ENCODE peak calls at places on chromosomes 1 and 21, in five cellular contexts. One of them, this sample, is unnamed.

GRCh38 chr1:18922848-18923475 is 20.6 kb upstream of the ALDH4A1 start:
- DNase-seq in IMR-90: no peak
- DNase-seq in mesenchymal stem cell: no peak
- DNase-seq in mesendoderm: no peak
- DNase-seq in trophoblast cell: no peak
- DNase-seq in this sample: no peak

GRCh38 chr1:6625579-6626149 is 996 bp downstream of the THAP3 start:
- DNase-seq in IMR-90: peak; percentile 71
- DNase-seq in mesenchymal stem cell: peak; percentile 59
- DNase-seq in mesendoderm: peak; percentile 10
- DNase-seq in trophoblast cell: peak; percentile 49
- DNase-seq in this sample: no peak

GRCh38 chr1:119075614-119076013 is 64.8 kb downstream of the WARS2 start:
- DNase-seq in IMR-90: peak; percentile 75
- DNase-seq in mesenchymal stem cell: no peak
- DNase-seq in mesendoderm: no peak
- DNase-seq in trophoblast cell: no peak
- DNase-seq in this sample: no peak

GRCh38 chr1:243605604-243606003 is 244.4 kb downstream of the AKT3 start:
- DNase-seq in IMR-90: peak; percentile 33
- DNase-seq in mesenchymal stem cell: no peak
- DNase-seq in mesendoderm: no peak
- DNase-seq in trophoblast cell: no peak
- DNase-seq in this sample: no peak

GRCh38 chr1:182299728-182300581 is 91.6 kb downstream of the GLUL start:
- DNase-seq in IMR-90: no peak
- DNase-seq in mesenchymal stem cell: no peak
- DNase-seq in mesendoderm: peak; percentile 79
- DNase-seq in trophoblast cell: no peak
- DNase-seq in this sample: no peak

GRCh38 chr1:185645201-185645640 is 89.0 kb upstream of the HMCN1 start:
- DNase-seq in IMR-90: no peak
- DNase-seq in mesenchymal stem cell: peak; percentile 26
- DNase-seq in mesendoderm: peak; percentile 94
- DNase-seq in trophoblast cell: peak; percentile 92
- DNase-seq in this sample: no peak

GRCh38 chr1:228400692-228401454 is 5.8 kb downstream of the TRIM11 start:
- DNase-seq in IMR-90: no peak
- DNase-seq in mesenchymal stem cell: no peak
- DNase-seq in mesendoderm: no peak
- DNase-seq in trophoblast cell: no peak
- DNase-seq in this sample: no peak

GRCh38 chr1:94937820-94938219 is 10.9 kb upstream of the CNN3 start:
- DNase-seq in IMR-90: no peak
- DNase-seq in mesenchymal stem cell: no peak
- DNase-seq in mesendoderm: no peak
- DNase-seq in trophoblast cell: no peak
- DNase-seq in this sample: no peak

GRCh38 chr1:110425611-110426152 is 18.2 kb upstream of the LAMTOR5 start:
- DNase-seq in IMR-90: no peak
- DNase-seq in mesenchymal stem cell: no peak
- DNase-seq in mesendoderm: no peak
- DNase-seq in trophoblast cell: no peak
- DNase-seq in this sample: no peak

GRCh38 chr1:187338762-187339412 is 510.1 kb downstream of the PLA2G4A start:
- DNase-seq in IMR-90: no peak
- DNase-seq in mesenchymal stem cell: no peak
- DNase-seq in mesendoderm: peak; percentile 71
- DNase-seq in trophoblast cell: no peak
- DNase-seq in this sample: no peak

GRCh38 chr1:43435146-43436145 is 18.3 kb downstream of the HYI start:
- DNase-seq in IMR-90: peak; percentile 57
- DNase-seq in mesenchymal stem cell: no peak
- DNase-seq in mesendoderm: peak; percentile 45
- DNase-seq in trophoblast cell: peak; percentile 67
- DNase-seq in this sample: no peak

GRCh38 chr1:8472668-8473067 is 154.8 kb downstream of the SLC45A1 start:
- DNase-seq in IMR-90: no peak
- DNase-seq in mesenchymal stem cell: no peak
- DNase-seq in mesendoderm: no peak
- DNase-seq in trophoblast cell: no peak
- DNase-seq in this sample: no peak

GRCh38 chr1:10765734-10766478 is 30.5 kb downstream of the CASZ1 start:
- DNase-seq in IMR-90: no peak
- DNase-seq in mesenchymal stem cell: no peak
- DNase-seq in mesendoderm: no peak
- DNase-seq in trophoblast cell: no peak
- DNase-seq in this sample: no peak

GRCh38 chr1:61080408-61081134 is 1.8 kb upstream of the NFIA start:
- DNase-seq in IMR-90: no peak
- DNase-seq in mesenchymal stem cell: peak; percentile 11
- DNase-seq in mesendoderm: peak; percentile 54
- DNase-seq in trophoblast cell: no peak
- DNase-seq in this sample: no peak

GRCh38 chr1:56505792-56506191 is 73.6 kb downstream of the PLPP3 start:
- DNase-seq in IMR-90: no peak
- DNase-seq in mesenchymal stem cell: no peak
- DNase-seq in mesendoderm: no peak
- DNase-seq in trophoblast cell: no peak
- DNase-seq in this sample: no peak

GRCh38 chr1:41492341-41492848 is 7.9 kb upstream of the EDN2 start:
- DNase-seq in IMR-90: no peak
- DNase-seq in mesenchymal stem cell: no peak
- DNase-seq in mesendoderm: peak; percentile 89
- DNase-seq in trophoblast cell: peak; percentile 32
- DNase-seq in this sample: no peak

GRCh38 chr1:116537439-116537838 is 33.4 kb downstream of the CD58 start:
- DNase-seq in IMR-90: peak; percentile 58
- DNase-seq in mesenchymal stem cell: peak; percentile 52
- DNase-seq in mesendoderm: peak; percentile 18
- DNase-seq in trophoblast cell: peak; percentile 75
- DNase-seq in this sample: no peak

GRCh38 chr1:72018562-72018961 is 263.8 kb downstream of the NEGR1 start:
- DNase-seq in IMR-90: no peak
- DNase-seq in mesenchymal stem cell: no peak
- DNase-seq in mesendoderm: no peak
- DNase-seq in trophoblast cell: no peak
- DNase-seq in this sample: no peak

GRCh38 chr1:150972417-150972940 is 2.2 kb downstream of the CERS2 start:
- DNase-seq in IMR-90: no peak
- DNase-seq in mesenchymal stem cell: no peak
- DNase-seq in mesendoderm: no peak
- DNase-seq in trophoblast cell: no peak
- DNase-seq in this sample: no peak

GRCh38 chr1:99638853-99639252 is 7.1 kb upstream of the PALMD start:
- DNase-seq in IMR-90: no peak
- DNase-seq in mesenchymal stem cell: no peak
- DNase-seq in mesendoderm: no peak
- DNase-seq in trophoblast cell: no peak
- DNase-seq in this sample: no peak

GRCh38 chr1:202113690-202114300 is 8.9 kb upstream of the GPR37L1 start:
- DNase-seq in IMR-90: no peak
- DNase-seq in mesenchymal stem cell: no peak
- DNase-seq in mesendoderm: no peak
- DNase-seq in trophoblast cell: no peak
- DNase-seq in this sample: no peak

GRCh38 chr1:6688757-6689156 is 12.9 kb downstream of the DNAJC11 start:
- DNase-seq in IMR-90: peak; percentile 18
- DNase-seq in mesenchymal stem cell: peak; percentile 24
- DNase-seq in mesendoderm: no peak
- DNase-seq in trophoblast cell: no peak
- DNase-seq in this sample: no peak

GRCh38 chr1:37958690-37959089 is 11.8 kb upstream of the INPP5B start:
- DNase-seq in IMR-90: peak; percentile 93
- DNase-seq in mesenchymal stem cell: peak; percentile 61
- DNase-seq in mesendoderm: peak; percentile 52
- DNase-seq in trophoblast cell: peak; percentile 77
- DNase-seq in this sample: no peak

GRCh38 chr1:41242645-41243171 is 602 bp upstream of the SCMH1 start:
- DNase-seq in IMR-90: no peak
- DNase-seq in mesenchymal stem cell: peak; percentile 29
- DNase-seq in mesendoderm: peak; percentile 19
- DNase-seq in trophoblast cell: no peak
- DNase-seq in this sample: no peak

GRCh38 chr1:182142621-182143020 is 81.1 kb upstream of the ZNF648 start:
- DNase-seq in IMR-90: no peak
- DNase-seq in mesenchymal stem cell: no peak
- DNase-seq in mesendoderm: no peak
- DNase-seq in trophoblast cell: no peak
- DNase-seq in this sample: no peak

GRCh38 chr1:22461678-22462527 is 10.3 kb downstream of the ZBTB40 start:
- DNase-seq in IMR-90: no peak
- DNase-seq in mesenchymal stem cell: no peak
- DNase-seq in mesendoderm: no peak
- DNase-seq in trophoblast cell: no peak
- DNase-seq in this sample: no peak

GRCh38 chr1:245580651-245581050 is 425.9 kb downstream of the KIF26B start:
- DNase-seq in IMR-90: no peak
- DNase-seq in mesenchymal stem cell: no peak
- DNase-seq in mesendoderm: no peak
- DNase-seq in trophoblast cell: no peak
- DNase-seq in this sample: no peak

GRCh38 chr1:230231739-230232075 is 164.7 kb downstream of the GALNT2 start:
- DNase-seq in IMR-90: peak; percentile 60
- DNase-seq in mesenchymal stem cell: peak; percentile 55
- DNase-seq in mesendoderm: peak; percentile 40
- DNase-seq in trophoblast cell: peak; percentile 66
- DNase-seq in this sample: no peak

GRCh38 chr1:100325415-100326324 is 26.6 kb upstream of the CDC14A start:
- DNase-seq in IMR-90: no peak
- DNase-seq in mesenchymal stem cell: no peak
- DNase-seq in mesendoderm: no peak
- DNase-seq in trophoblast cell: no peak
- DNase-seq in this sample: no peak

GRCh38 chr1:182677393-182678098 is 6.8 kb downstream of the RGS8 start:
- DNase-seq in IMR-90: no peak
- DNase-seq in mesenchymal stem cell: no peak
- DNase-seq in mesendoderm: no peak
- DNase-seq in trophoblast cell: no peak
- DNase-seq in this sample: no peak

GRCh38 chr1:80640978-80641377 is 1159.8 kb upstream of the ADGRL2 start:
- DNase-seq in IMR-90: no peak
- DNase-seq in mesenchymal stem cell: no peak
- DNase-seq in mesendoderm: no peak
- DNase-seq in trophoblast cell: no peak
- DNase-seq in this sample: no peak

GRCh38 chr1:167000546-167000945 is 11.5 kb downstream of the MAEL start:
- DNase-seq in IMR-90: no peak
- DNase-seq in mesenchymal stem cell: no peak
- DNase-seq in mesendoderm: no peak
- DNase-seq in trophoblast cell: peak; percentile 68
- DNase-seq in this sample: no peak

GRCh38 chr1:166999090-166999489 is 10.0 kb downstream of the MAEL start:
- DNase-seq in IMR-90: peak; percentile 16
- DNase-seq in mesenchymal stem cell: peak; percentile 6
- DNase-seq in mesendoderm: no peak
- DNase-seq in trophoblast cell: no peak
- DNase-seq in this sample: no peak

GRCh38 chr1:167003711-167004110 is 14.6 kb downstream of the MAEL start:
- DNase-seq in IMR-90: no peak
- DNase-seq in mesenchymal stem cell: no peak
- DNase-seq in mesendoderm: no peak
- DNase-seq in trophoblast cell: no peak
- DNase-seq in this sample: no peak

GRCh38 chr1:167002354-167002753 is 13.3 kb downstream of the MAEL start:
- DNase-seq in IMR-90: no peak
- DNase-seq in mesenchymal stem cell: no peak
- DNase-seq in mesendoderm: no peak
- DNase-seq in trophoblast cell: no peak
- DNase-seq in this sample: no peak

GRCh38 chr1:166999500-166999899 is 10.4 kb downstream of the MAEL start:
- DNase-seq in IMR-90: no peak
- DNase-seq in mesenchymal stem cell: no peak
- DNase-seq in mesendoderm: no peak
- DNase-seq in trophoblast cell: no peak
- DNase-seq in this sample: no peak
- H2BK120ac ChIP-seq in IMR-90: no peak overlapping the region
- H2BK120ac ChIP-seq in mesenchymal stem cell: no peak overlapping the region
- H2BK120ac ChIP-seq in mesendoderm: no peak overlapping the region
- H2BK120ac ChIP-seq in trophoblast cell: no peak overlapping the region
- H2BK120ac ChIP-seq in this sample: no peak overlapping the region

DNA sequence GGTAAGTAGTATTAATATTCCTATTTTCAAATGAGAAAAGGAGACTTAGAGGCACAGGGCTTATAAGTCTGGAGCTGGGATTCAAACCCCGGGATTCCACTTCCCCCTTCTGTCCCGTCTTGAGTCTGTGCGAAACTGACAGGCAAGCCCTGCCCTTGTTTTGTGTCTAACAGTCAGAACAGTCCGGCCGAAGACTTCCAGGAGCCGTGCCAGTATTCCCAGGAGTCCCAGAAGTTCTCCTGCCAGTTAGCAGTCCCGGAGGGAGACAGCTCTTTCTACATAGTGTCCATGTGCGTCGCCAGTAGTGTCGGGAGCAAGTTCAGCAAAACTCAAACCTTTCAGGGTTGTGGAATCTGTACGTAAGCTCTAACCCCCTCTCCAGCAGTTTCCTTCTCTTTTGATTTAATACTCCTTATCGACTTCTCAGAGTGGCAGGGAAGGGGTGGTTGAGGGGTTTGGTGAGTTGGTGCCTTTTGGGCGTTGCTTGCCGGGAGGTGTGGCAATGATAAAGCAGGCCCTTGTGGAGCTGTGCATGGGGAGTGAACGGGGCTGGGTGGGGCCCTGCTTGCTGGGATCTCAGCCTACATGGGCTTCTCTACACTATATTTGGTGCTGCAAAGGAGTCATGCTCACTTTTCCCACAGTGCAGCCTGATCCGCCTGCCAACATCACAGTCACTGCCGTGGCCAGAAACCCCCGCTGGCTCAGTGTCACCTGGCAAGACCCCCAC is 29.4 kb downstream of the IL6R start:
- DNase-seq in IMR-90: no peak
- DNase-seq in mesenchymal stem cell: peak; percentile 62
- DNase-seq in mesendoderm: no peak
- DNase-seq in trophoblast cell: peak; percentile 3
- DNase-seq in this sample: no peak
- H3K4me3 ChIP-seq in IMR-90: no peak overlapping the region
- H3K4me3 ChIP-seq in mesenchymal stem cell: no peak overlapping the region
- H3K4me3 ChIP-seq in mesendoderm: no peak overlapping the region
- H3K4me3 ChIP-seq in trophoblast cell: no peak overlapping the region
- H3K4me3 ChIP-seq in this sample: no peak overlapping the region

DNA sequence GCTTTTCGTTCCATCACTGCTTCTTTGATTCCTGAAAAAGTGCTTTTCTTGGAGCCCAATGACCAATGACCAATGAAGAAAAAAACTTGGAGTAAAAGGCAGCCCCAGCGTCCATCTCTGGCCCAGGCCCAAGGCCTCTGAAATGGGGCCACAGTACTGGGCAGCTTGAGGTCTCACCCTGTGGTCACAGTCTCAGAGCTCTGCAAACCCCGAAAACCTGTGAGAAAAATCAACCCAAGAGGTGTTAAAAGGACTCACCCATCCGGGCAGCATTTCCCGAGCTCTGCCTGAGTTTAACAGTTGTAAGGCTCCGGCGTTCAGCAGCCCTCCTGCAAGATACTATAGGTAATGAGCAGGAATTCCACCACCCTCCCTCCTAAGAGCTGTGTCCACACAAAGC is 2.1 kb upstream of the EFHD2 start:
- DNase-seq in IMR-90: no peak
- DNase-seq in mesenchymal stem cell: no peak
- DNase-seq in mesendoderm: no peak
- DNase-seq in trophoblast cell: no peak
- DNase-seq in this sample: no peak
- H2BK120ac ChIP-seq in IMR-90: no peak overlapping the region
- H2BK120ac ChIP-seq in mesenchymal stem cell: no peak overlapping the region
- H2BK120ac ChIP-seq in mesendoderm: no peak overlapping the region
- H2BK120ac ChIP-seq in trophoblast cell: no peak overlapping the region
- H2BK120ac ChIP-seq in this sample: no peak overlapping the region

GRCh38 chr21:31343680-31344480 is at the start of gene TIAM1:
- DNase-seq in IMR-90: peak; percentile 66
- DNase-seq in mesenchymal stem cell: peak; percentile 58
- DNase-seq in mesendoderm: peak; percentile 93
- DNase-seq in trophoblast cell: peak; percentile 85
- DNase-seq in this sample: peak; percentile 42
- H3K4me3 ChIP-seq in IMR-90: peak within 1 kb of the TSS; percentile 54
- H3K4me3 ChIP-seq in mesenchymal stem cell: peak within 1 kb of the TSS; percentile 62
- H3K4me3 ChIP-seq in mesendoderm: peak within 1 kb of the TSS; percentile 59
- H3K4me3 ChIP-seq in trophoblast cell: peak within 1 kb of the TSS; percentile 79
- H3K4me3 ChIP-seq in this sample: peak within 1 kb of the TSS; percentile 54